ENCODE peak calls at places on chromosomes 7 and 10, in seven cellular contexts. D is ascending aorta, N is fibroblast of lung, G is GM23248, Z is tibial nerve, A is suprapubic skin, S is AG04450. J is an unnamed sample.

GRCh38 chr10:87722716-87723115 is 63.0 kb downstream of the PAPSS2 start:
- DNase-seq in S (no peak), D (no peak), A (no peak), G (no peak), Z (no peak), N (no peak), J (no peak)

GRCh38 chr10:52440612-52441285 is 126.7 kb downstream of the DKK1 start:
- DNase-seq in N (no peak), D (no peak), S (no peak), A (no peak), G (no peak), Z (no peak), J (no peak)

GRCh38 chr7:54960517-54960916 is 58.3 kb upstream of the EGFR start:
- DNase-seq in G (peak), A (no peak), D (no peak), Z (no peak), N (peak), S (no peak), J (no peak)

GRCh38 chr7:159115601-159116501 is 28.8 kb downstream of the VIPR2 start:
- DNase-seq in Z (no peak), A (peak), G (no peak), N (no peak), D (no peak), S (no peak), J (peak)

GRCh38 chr7:138838166-138838565 is 40.2 kb upstream of the ATP6V0A4 start:
- DNase-seq in A (no peak), N (no peak), D (no peak), G (no peak), Z (no peak), S (no peak), J (no peak)

GRCh38 chr7:65441010-65441409 is 67.4 kb downstream of the ZNF92 start:
- DNase-seq in Z (no peak), N (peak), D (no peak), S (no peak), G (peak), A (no peak), J (no peak)

GRCh38 chr7:134155871-134156270 is 28.7 kb downstream of the LRGUK start:
- DNase-seq in S (no peak), Z (no peak), G (no peak), N (no peak), A (no peak), D (no peak), J (no peak)

GRCh38 chr7:155649588-155649987 is 5.1 kb downstream of the RBM33 start:
- DNase-seq in D (no peak), A (no peak), N (no peak), S (no peak), G (no peak), Z (no peak), J (no peak)

GRCh38 chr7:7190142-7190541 is 7.8 kb downstream of the C1GALT1 start:
- DNase-seq in S (no peak), A (no peak), G (peak), N (peak), D (no peak), Z (no peak), J (no peak)

GRCh38 chr7:156456503-156457115 is 184.0 kb upstream of the RNF32 start:
- DNase-seq in D (no peak), A (no peak), G (no peak), Z (no peak), N (no peak), S (no peak), J (no peak)

GRCh38 chr10:131722121-131722520 is 178.7 kb upstream of the PPP2R2D start:
- DNase-seq in S (no peak), Z (no peak), G (no peak), N (no peak), D (no peak), A (peak), J (no peak)

GRCh38 chr7:113904521-113904920 is 14.3 kb downstream of the PPP1R3A start:
- DNase-seq in S (no peak), A (no peak), N (no peak), D (no peak), G (no peak), Z (no peak), J (no peak)

GRCh38 chr7:158858592-158859503 is 2.5 kb downstream of the DYNC2I1 start:
- DNase-seq in G (no peak), Z (no peak), A (no peak), S (no peak), N (peak), D (no peak), J (no peak)

GRCh38 chr10:128784444-128784843 is 658.2 kb upstream of the MKI67 start:
- DNase-seq in G (no peak), A (no peak), N (no peak), S (no peak), D (no peak), Z (no peak), J (no peak)

GRCh38 chr7:128743112-128743772 is 4.1 kb downstream of the CALU start:
- DNase-seq in G (peak), N (no peak), D (no peak), Z (no peak), S (no peak), A (no peak), J (no peak)

GRCh38 chr10:130023454-130024230 is 59.6 kb upstream of the EBF3 start:
- DNase-seq in Z (no peak), D (no peak), S (no peak), G (no peak), N (no peak), A (peak), J (no peak)

GRCh38 chr7:157707983-157708720 is 371.3 kb downstream of the DNAJB6 start:
- DNase-seq in A (peak), Z (no peak), G (no peak), N (no peak), S (no peak), D (no peak), J (no peak)

GRCh38 chr7:17535776-17536175 is 237.3 kb downstream of the AHR start:
- DNase-seq in S (no peak), G (peak), D (no peak), A (no peak), N (peak), Z (no peak), J (no peak)

GRCh38 chr10:102420443-102420809 is 210 bp upstream of the FBXL15 start:
- DNase-seq in G (peak), D (no peak), A (no peak), Z (no peak), N (no peak), S (no peak), J (no peak)

GRCh38 chr10:124180947-124181549 is 87.7 kb upstream of the CHST15 start:
- DNase-seq in Z (no peak), N (peak), S (no peak), G (no peak), D (no peak), A (no peak), J (no peak)

GRCh38 chr10:86649471-86650150 is 4.7 kb upstream of the OPN4 start:
- DNase-seq in Z (no peak), G (no peak), A (no peak), S (no peak), D (no peak), N (no peak), J (no peak)

GRCh38 chr7:151403764-151404163 is 6.1 kb downstream of the WDR86 start:
- DNase-seq in N (no peak), A (no peak), S (no peak), D (no peak), G (no peak), Z (no peak), J (no peak)

GRCh38 chr7:41824284-41824683 is 121.4 kb upstream of the INHBA start:
- DNase-seq in G (peak), A (no peak), Z (no peak), S (no peak), D (no peak), N (peak), J (no peak)

GRCh38 chr7:155377837-155378579 is 79.9 kb upstream of the EN2 start:
- DNase-seq in G (peak), S (no peak), Z (no peak), N (no peak), A (no peak), D (no peak), J (peak)

DNA sequence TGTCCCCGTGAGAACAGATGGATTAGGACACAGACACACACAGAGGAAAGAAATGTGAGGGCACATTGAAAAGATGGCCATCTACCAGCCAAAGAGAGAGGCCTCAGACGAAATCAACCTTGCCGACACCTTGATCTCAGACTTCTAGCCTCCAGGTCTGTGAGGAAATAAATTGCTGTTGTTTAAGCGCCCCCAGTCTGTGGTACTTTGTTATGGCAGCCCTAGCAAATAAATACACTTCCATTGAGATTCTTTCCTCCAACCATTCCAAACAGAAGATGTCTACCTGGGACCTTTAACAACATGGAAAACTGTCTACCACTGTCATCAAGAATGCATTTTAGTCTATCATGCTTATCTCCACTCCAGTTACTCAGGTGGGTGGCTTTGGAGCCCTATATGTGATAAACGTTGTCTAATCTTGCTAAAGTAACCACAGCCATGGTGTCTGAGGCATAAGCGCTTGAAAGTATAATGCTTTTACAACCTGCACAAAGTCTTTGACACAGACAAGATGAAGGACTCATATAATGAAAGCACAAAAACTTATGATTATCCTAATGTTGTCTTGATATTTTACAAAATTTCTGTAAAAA is 244.3 kb downstream of the MTERF1 start:
- DNase-seq in A (no peak), S (no peak), G (peak), Z (no peak), D (no peak), N (peak), J (peak)
- H3K27ac ChIP-seq in A (no peak), S (no peak), G (no peak), Z (no peak), D (no peak), N (no peak), J (no peak)

DNA sequence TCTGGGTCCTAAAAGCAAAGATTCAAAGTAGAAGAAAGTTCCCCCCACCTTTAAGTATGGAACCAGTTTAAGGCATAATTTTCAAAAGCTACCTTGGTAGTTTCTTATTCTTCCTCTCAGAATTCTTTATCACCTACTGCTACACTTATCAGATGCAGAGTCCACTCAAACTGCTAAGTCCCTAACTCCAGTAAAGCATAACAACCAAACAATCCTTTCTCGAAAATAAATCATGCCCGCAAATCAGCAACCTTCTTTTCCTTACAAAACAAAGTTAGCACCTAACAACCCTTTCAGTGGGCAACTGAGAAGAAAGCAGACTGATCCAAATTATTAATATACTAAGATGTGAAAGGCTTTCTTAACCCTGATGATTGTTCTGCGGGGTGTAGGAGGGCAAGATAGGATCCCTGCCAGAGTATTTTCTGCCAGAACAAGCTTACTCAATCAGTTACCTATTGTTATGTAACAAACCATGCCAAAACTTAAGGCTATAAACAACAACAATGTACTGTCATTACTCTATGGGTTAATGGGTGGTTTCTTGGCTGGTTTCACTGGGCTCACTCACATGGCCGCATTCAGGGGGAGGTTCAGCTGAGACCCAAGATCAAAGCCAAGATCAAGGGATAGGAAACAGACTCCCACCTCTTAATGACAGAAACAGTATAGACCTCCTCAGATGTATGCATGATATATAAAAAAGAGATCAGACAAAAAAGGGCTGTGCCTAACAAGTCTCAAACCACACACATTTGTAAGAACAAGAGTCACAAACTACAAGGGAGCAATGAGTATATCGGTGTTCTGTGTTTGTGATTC is 42.0 kb downstream of the CCDC6 start:
- DNase-seq in G (no peak), D (no peak), S (no peak), A (no peak), Z (no peak), N (no peak), J (no peak)
- H3K4me3 ChIP-seq in G (no peak), D (no peak), S (no peak), A (no peak), Z (no peak), N (no peak), J (no peak)

GRCh38 chr10:75404023-75404334 is 2.4 kb upstream of the ZNF503 start:
- DNase-seq in N (no peak), D (no peak), G (no peak), Z (no peak), S (no peak), A (no peak), J (no peak)

GRCh38 chr10:75406158-75407065 is 4.8 kb upstream of the ZNF503 start:
- DNase-seq in G (no peak), A (no peak), Z (no peak), D (no peak), N (no peak), S (no peak), J (no peak)

GRCh38 chr10:75404335-75405200 is 3.0 kb upstream of the ZNF503 start:
- DNase-seq in A (peak), S (no peak), D (no peak), N (no peak), G (no peak), Z (no peak), J (peak)

GRCh38 chr10:75407296-75407715 is 5.7 kb upstream of the ZNF503 start:
- DNase-seq in S (no peak), G (no peak), A (no peak), N (no peak), D (no peak), Z (no peak), J (peak)

GRCh38 chr10:75405201-75406143 is 3.9 kb upstream of the ZNF503 start:
- DNase-seq in N (peak), D (no peak), S (no peak), G (no peak), Z (no peak), A (no peak), J (peak)
- H3K27ac ChIP-seq in N (no peak), D (peak), S (no peak), G (no peak), Z (peak), A (peak), J (peak)

GRCh38 chr7:27237735-27238334 is 4.8 kb upstream of the EVX1 start:
- DNase-seq in A (no peak), D (no peak), S (no peak), Z (no peak), N (no peak), G (peak), J (no peak)

GRCh38 chr7:27239780-27240731 is 2.5 kb upstream of the EVX1 start:
- DNase-seq in N (no peak), D (no peak), G (no peak), A (no peak), S (no peak), Z (no peak), J (no peak)

GRCh38 chr7:27235387-27236052 is 7.1 kb upstream of the EVX1 start:
- DNase-seq in S (no peak), G (peak), A (no peak), N (no peak), Z (no peak), D (no peak), J (peak)

GRCh38 chr7:27238979-27239779 is 3.4 kb upstream of the EVX1 start:
- DNase-seq in N (no peak), Z (no peak), A (no peak), G (no peak), S (no peak), D (no peak), J (no peak)

DNA sequence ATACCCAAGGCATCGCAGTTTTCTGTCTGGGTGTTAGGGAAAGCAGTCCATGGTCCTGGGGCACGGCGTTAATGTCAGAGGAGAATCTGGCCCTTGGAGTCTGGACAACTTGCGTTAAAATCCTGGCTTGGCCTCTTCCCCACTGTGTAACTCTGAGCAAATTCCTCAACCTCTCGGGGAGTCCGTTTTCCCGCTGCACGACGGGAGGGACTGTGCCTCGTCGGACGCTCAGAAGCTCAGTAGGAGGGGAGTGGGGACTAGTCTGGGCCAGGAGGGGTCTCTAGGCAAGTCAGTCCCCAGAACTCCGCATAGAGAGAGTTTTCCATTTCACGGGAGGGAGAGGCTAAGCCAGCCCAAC is 6.6 kb upstream of the EVX1 start:
- DNase-seq in A (no peak), S (no peak), D (no peak), Z (no peak), N (no peak), G (no peak), J (no peak)
- H3K4me3 ChIP-seq in A (peak), S (no peak), D (no peak), Z (peak), N (no peak), G (peak), J (no peak)

DNA sequence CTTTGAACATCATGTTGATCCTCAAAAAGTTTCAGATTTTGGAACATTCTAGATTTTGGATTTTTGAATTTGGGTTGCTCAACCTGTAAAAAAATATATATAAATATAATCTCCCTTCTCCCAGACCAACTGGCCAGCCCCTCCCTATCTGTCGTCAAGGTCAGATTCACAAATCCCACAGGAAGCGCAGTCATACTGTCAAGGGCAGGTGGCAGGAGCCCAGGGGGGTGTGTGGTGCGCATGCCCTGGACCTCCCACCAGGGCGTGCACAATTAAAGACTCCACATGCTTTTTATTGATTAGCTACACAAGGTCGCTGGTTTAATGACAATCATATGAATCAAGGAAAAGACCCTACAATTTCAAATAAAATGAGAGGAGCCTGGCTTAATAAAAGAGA is 77.0 kb upstream of the EEPD1 start:
- DNase-seq in D (no peak), A (no peak), S (no peak), N (no peak), G (no peak), Z (no peak), J (no peak)
- H3K27ac ChIP-seq in D (no peak), A (no peak), S (no peak), N (no peak), G (no peak), Z (no peak), J (no peak)

GRCh38 chr10:26384600-26384999 is 53.5 kb upstream of the APBB1IP start:
- DNase-seq in N (no peak), Z (no peak), S (no peak), A (no peak), D (no peak), G (no peak), J (no peak)
- H3K4me3 ChIP-seq in N (no peak), Z (no peak), S (no peak), A (no peak), D (no peak), G (no peak), J (no peak)

DNA sequence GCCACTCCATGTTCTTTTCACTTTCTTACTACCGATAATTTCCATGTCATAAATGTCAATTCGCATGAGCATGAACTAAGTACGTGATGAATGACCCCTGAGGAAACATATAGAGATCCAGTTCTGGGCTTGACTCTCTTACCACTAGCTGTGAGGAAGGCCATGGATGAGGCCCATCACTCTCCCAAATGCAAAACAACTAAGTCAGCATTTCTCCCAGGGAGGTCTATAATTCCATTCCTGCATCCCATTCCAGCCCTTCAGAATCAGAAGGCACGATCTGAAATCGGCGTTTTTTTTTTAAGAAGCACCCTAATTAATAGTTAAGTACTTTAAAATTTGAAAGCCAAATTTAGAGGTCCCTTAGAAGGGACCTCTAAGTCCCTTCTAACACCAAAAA is 116.5 kb downstream of the CABCOCO1 start:
- DNase-seq in G (no peak), D (no peak), S (no peak), A (no peak), Z (no peak), N (no peak), J (no peak)
- H3K27ac ChIP-seq in G (peak), D (no peak), S (no peak), A (no peak), Z (no peak), N (no peak), J (no peak)

DNA sequence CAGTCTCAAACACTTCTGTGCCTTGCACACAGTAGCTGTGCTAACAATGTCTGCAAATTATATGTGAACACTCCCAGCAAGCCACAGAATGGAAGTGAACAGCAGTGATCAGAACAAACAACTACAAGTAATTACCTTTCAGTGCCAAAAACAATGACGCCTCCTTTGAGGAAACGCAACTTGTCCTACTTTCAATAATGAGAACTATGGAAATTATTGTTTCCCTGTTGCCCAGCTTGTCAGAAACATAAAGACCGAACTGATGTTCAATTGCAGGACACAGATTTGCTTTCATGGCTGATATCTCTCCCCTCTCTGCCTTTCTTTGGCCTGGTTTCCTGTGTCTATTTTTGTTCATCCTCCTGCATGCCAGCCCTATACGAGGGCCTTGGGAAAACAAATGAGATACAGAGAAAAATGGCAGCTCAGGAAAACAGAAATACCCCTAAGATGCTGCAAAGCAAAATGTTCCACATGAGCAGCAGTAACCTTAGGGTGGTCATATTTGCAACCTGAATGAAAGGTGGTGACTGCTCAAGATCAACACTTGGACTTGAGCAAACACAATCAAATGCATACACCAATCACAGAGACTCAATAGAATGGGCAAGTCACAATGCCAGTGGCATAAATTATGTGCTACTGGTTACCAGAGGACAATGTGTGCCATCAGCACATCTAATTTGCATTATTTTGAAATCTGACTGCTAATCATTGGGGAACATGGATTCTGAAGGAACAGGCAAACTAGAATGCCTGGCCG is 26.8 kb downstream of the COBL start:
- DNase-seq in D (no peak), S (no peak), G (no peak), A (no peak), Z (no peak), N (no peak), J (no peak)
- H3K4me3 ChIP-seq in D (no peak), S (no peak), G (no peak), A (no peak), Z (no peak), N (no peak), J (no peak)

J was measured in pancreas.